ENCODE peak calls at places on chromosomes 2 and 18, in four cellular contexts. R is cardiac muscle cell, F is neuronal stem cell, H is foreskin fibroblast. U is an unnamed sample.

GRCh38 chr2:231294116-231294515 is 95.7 kb downstream of the ARMC9 start:
- DNase-seq in R (no peak), F (no peak), H (no peak), U (no peak)

GRCh38 chr18:48997985-48998831 is 47.4 kb upstream of the SMAD7 start:
- DNase-seq in R (peak), F (no peak), H (peak), U (peak)

GRCh38 chr2:207229161-207229560 is 63.4 kb upstream of the KLF7 start:
- DNase-seq in R (no peak), F (no peak), H (no peak), U (no peak)

GRCh38 chr2:127094509-127095366 is 12.2 kb downstream of the BIN1 start:
- DNase-seq in R (no peak), F (no peak), H (no peak), U (no peak)

GRCh38 chr18:56067216-56067611 is 479.2 kb upstream of the TCF4 start:
- DNase-seq in R (no peak), F (no peak), H (no peak), U (no peak)

GRCh38 chr2:116980354-116980753 is 834.1 kb upstream of the DDX18 start:
- DNase-seq in R (no peak), F (no peak), H (no peak), U (no peak)

GRCh38 chr2:144510206-144510991 is 9.5 kb downstream of the ZEB2 start:
- DNase-seq in R (no peak), F (no peak), H (peak), U (no peak)

GRCh38 chr2:33133436-33133835 is 186.7 kb downstream of the LTBP1 start:
- DNase-seq in R (peak), F (no peak), H (no peak), U (no peak)

GRCh38 chr2:147232225-147232669 is 612.6 kb upstream of the ACVR2A start:
- DNase-seq in R (no peak), F (no peak), H (no peak), U (no peak)

GRCh38 chr18:40851014-40851429 is 1104.0 kb upstream of the PIK3C3 start:
- DNase-seq in R (peak), F (no peak), H (no peak), U (peak)

GRCh38 chr18:67794512-67794911 is 278.0 kb upstream of the DSEL start:
- DNase-seq in R (peak), F (no peak), H (peak), U (no peak)

GRCh38 chr2:15614545-15615309 is 23.1 kb downstream of the DDX1 start:
- DNase-seq in R (peak), F (no peak), H (no peak), U (no peak)

GRCh38 chr2:43086451-43087221 is 139.8 kb downstream of the ZFP36L2 start:
- DNase-seq in R (peak), F (no peak), H (peak), U (peak)

GRCh38 chr18:61628085-61628484 is 264.7 kb downstream of the RNF152 start:
- DNase-seq in R (no peak), F (no peak), H (peak), U (no peak)

GRCh38 chr2:227406177-227407031 is 18.7 kb upstream of the SCYGR1 start:
- DNase-seq in R (peak), F (peak), H (peak), U (peak)

GRCh38 chr2:178912416-178913056 is 105.3 kb upstream of the TTN start:
- DNase-seq in R (peak), F (no peak), H (peak), U (no peak)

GRCh38 chr2:240435955-240436625 is 627 bp downstream of the GPC1 start:
- DNase-seq in R (peak), F (no peak), H (no peak), U (no peak)

GRCh38 chr2:160835166-160835565 is 325.1 kb upstream of the TANK start:
- DNase-seq in R (no peak), F (no peak), H (no peak), U (no peak)

GRCh38 chr18:76530846-76531245 is 35.8 kb upstream of the ZNF516 start:
- DNase-seq in R (no peak), F (no peak), H (no peak), U (no peak)

GRCh38 chr2:25215948-25216679 is 47.7 kb upstream of the POMC start:
- DNase-seq in R (peak), F (peak), H (peak), U (no peak)

GRCh38 chr2:39845460-39846146 is 66.5 kb upstream of the THUMPD2 start:
- DNase-seq in R (no peak), F (no peak), H (no peak), U (no peak)

GRCh38 chr2:215407596-215408264 is 28.1 kb downstream of the FN1 start:
- DNase-seq in R (no peak), F (no peak), H (no peak), U (no peak)

GRCh38 chr2:200786826-200787225 is 24.9 kb upstream of the BZW1 start:
- DNase-seq in R (peak), F (no peak), H (peak), U (no peak)

GRCh38 chr2:169452080-169452479 is 27.2 kb upstream of the BBS5 start:
- DNase-seq in R (peak), F (peak), H (peak), U (peak)

GRCh38 chr2:3025261-3025660 is 352.4 kb downstream of the EIPR1 start:
- DNase-seq in R (no peak), F (no peak), H (no peak), U (no peak)

GRCh38 chr2:84959494-84960156 is 11.3 kb upstream of the KCMF1 start:
- DNase-seq in R (peak), F (no peak), H (no peak), U (no peak)

GRCh38 chr2:129716781-129717559 is 262.5 kb upstream of the RAB6C start:
- DNase-seq in R (no peak), F (no peak), H (no peak), U (no peak)

GRCh38 chr18:46650681-46651080 is 6.3 kb downstream of the LOXHD1 start:
- DNase-seq in R (no peak), F (no peak), H (no peak), U (no peak)

GRCh38 chr2:47725808-47726207 is 57.1 kb upstream of the MSH6 start:
- DNase-seq in R (peak), F (no peak), H (no peak), U (no peak)

GRCh38 chr2:231707625-231708049 is 688 bp upstream of the PTMA start:
- DNase-seq in R (peak), F (no peak), H (no peak), U (no peak)

DNA sequence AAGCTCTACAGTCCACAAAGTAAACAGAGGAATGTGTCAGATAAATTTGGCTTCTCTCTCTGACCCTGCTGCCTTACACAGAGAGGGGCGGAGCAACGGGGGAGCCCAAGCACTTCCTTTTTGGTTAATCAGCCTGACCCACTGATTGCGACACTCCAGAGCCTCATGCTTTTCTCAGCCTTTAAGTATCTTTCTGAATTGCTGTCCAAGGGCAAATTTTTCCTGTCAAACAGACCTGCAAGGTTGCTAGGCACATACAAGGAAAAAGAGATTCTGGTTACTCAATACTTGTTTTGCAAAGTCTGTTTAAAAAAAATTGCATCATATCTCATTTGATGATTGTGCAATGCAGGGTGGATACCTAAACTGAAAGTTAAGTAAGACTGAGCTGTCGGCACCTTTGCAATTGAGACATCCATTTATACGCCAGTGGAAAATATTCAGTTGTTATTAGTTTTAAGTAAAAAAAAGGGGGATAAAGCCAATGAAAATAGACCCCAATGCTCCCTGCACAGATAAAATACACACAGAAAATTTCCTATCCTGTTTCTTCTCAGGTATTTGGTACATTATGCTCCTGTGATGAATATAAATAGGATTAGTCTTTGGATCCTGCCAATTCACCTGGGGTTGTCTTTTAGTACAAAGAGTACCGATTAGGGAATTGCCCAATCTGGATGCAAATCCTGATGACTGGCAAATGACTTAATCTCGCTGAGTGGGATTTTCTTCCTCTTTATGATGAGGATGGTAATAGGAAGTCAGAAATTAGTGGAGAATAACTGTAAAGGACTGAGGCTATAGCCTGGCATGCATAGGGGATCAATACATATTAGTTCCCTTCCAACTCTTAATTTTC is 260.2 kb upstream of the TRIB2 start:
- DNase-seq in R (peak), F (no peak), H (peak), U (peak)
- H3K4me3 ChIP-seq in R (no peak), F (no peak), H (no peak), U (no peak)

DNA sequence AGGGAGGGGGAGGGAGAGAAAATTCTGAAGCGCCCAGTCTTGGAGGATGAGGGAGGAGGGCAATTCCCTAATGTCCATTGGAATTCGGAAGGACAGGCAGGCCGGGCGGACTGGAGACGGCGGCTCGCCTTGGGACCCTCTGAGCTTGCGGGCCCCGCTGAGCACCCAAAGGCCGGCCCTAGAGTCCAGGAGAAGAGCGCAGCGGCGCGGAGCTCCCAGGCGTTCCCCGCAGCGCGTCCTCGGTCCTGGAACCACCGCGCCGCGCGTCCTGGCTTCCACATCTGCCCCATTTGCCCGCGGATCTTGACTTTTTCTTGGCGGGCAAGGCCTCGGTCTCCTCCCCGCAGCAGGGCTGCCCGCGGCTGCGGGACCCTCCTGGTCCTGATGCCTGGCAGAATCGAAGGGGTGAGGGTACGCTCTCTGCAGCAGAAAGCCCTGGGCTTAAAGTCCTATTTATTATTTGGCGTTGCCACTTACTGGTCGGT is 675 bp upstream of the MLPH start:
- DNase-seq in R (no peak), F (no peak), H (no peak), U (no peak)
- H3K4me3 ChIP-seq in R (peak), F (peak), H (peak), U (peak)

DNA sequence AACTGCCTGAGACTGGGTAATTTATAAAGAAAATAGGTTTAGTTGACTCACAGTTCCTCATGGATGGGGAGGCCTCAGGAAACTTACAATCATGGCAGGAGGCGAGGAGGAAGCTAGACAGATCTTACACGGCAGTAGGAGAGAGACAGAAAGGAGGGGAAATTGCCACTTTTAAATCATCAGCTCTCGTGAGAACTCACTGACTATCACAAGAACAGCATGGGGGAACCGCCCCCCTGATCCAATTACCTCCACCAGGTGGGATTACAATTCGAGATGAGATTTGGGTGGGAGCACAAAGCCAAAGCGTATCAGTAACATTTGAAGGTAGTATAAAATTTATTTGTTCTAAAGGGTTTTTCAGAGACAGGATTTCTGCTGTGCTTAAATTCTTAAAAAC is 5.4 kb downstream of the GALM start:
- DNase-seq in R (no peak), F (no peak), H (no peak), U (no peak)
- H3K4me3 ChIP-seq in R (no peak), F (no peak), H (no peak), U (no peak)

GRCh38 chr2:237488901-237489860 is 2.1 kb downstream of the MLPH start:
- DNase-seq in R (no peak), F (no peak), H (peak), U (no peak)
- H3K4me3 ChIP-seq in R (no peak), F (no peak), H (peak), U (no peak)

GRCh38 chr2:218400930-218401833 is 1.5 kb downstream of the CTDSP1 start:
- DNase-seq in R (no peak), F (no peak), H (no peak), U (no peak)
- H3K4me3 ChIP-seq in R (peak), F (peak), H (peak), U (peak)

GRCh38 chr2:80530442-80531064 is 226.0 kb upstream of the LRRTM1 start:
- DNase-seq in R (no peak), F (no peak), H (no peak), U (no peak)

GRCh38 chr2:80527119-80527518 is 222.6 kb upstream of the LRRTM1 start:
- DNase-seq in R (no peak), F (no peak), H (no peak), U (no peak)

GRCh38 chr2:80529466-80530165 is 225.1 kb upstream of the LRRTM1 start:
- DNase-seq in R (no peak), F (no peak), H (no peak), U (no peak)

DNA sequence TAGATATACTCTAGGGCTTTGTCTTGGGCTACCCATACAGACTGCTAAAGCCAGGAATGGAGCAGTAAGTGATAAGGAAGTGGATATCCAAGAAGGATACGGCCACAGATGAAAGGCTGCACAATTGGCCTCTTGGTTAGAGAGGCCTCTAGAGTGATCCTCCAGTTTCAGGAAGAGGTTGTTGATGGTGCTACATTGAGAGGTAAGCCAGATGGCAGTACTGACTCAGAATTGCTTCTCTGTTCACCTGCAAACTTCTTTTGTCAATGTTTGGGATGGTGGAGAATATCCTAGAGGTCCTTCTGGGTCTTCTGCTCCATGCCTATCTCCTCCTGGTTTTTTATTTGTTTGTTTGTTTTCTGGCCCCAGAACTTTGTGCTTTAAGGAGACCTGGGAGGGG is 226.8 kb upstream of the LRRTM1 start:
- DNase-seq in R (no peak), F (no peak), H (no peak), U (no peak)
- H3K4me3 ChIP-seq in R (no peak), F (no peak), H (no peak), U (no peak)

GRCh38 chr2:8489751-8490150 is 192.1 kb upstream of the ID2 start:
- DNase-seq in R (no peak), F (no peak), H (no peak), U (no peak)

GRCh38 chr2:8489221-8489620 is 192.6 kb upstream of the ID2 start:
- DNase-seq in R (no peak), F (no peak), H (no peak), U (no peak)

GRCh38 chr2:8486141-8486540 is 195.7 kb upstream of the ID2 start:
- DNase-seq in R (no peak), F (no peak), H (no peak), U (no peak)

GRCh38 chr2:8488001-8488738 is 193.7 kb upstream of the ID2 start:
- DNase-seq in R (peak), F (no peak), H (no peak), U (no peak)

DNA sequence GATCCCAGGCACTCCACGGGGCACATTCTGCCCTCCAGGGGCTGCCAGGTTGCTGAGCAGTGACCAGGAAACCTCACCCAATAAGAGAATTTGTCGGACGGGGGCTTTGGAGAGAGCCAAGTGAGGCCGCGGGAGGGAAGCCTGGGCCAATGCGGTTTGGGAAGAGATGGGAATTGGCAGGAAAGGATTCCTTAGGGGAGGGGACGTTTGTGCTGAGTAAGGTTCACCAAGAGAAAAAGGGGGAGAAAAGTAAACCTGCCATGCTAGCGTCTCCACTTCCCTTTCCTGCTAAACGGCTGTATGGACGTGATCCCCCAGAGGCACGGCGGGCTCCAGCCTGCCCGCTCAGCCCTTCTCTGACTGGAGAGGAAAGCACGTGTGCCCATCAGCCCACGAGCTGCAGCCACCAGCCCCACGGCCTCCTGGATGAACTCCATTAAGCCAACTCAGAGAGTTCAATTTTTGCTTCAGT is 194.4 kb upstream of the ID2 start:
- DNase-seq in R (no peak), F (no peak), H (no peak), U (no peak)
- H3K4me3 ChIP-seq in R (no peak), F (no peak), H (no peak), U (no peak)

GRCh38 chr18:59308201-59309014 is 10.0 kb downstream of the CPLX4 start:
- DNase-seq in R (peak), F (peak), H (peak), U (no peak)
- H3K4me3 ChIP-seq in R (peak), F (peak), H (peak), U (peak)

GRCh38 chr18:72542993-72543361 is 1.2 kb downstream of the CBLN2 start:
- DNase-seq in R (no peak), F (peak), H (no peak), U (no peak)
- H3K4me3 ChIP-seq in R (peak), F (peak), H (no peak), U (peak)